ENCODE peak calls at places on chromosomes 13 and 19, in seven cellular contexts. D, G, I, V, E, K and C are unnamed samples. For H3K4me1, the result is how much of the 10 kb centered on the place peaks cover.

GRCh38 chr13:96946709-96947311 is 47.5 kb downstream of the OXGR1 start:
- DNase-seq in D (no peak), G (no peak), I (peak), V (peak), E (no peak), K (no peak), C (no peak)

GRCh38 chr13:76643596-76643995 is 242.6 kb downstream of the KCTD12 start:
- DNase-seq in D (no peak), G (no peak), I (no peak), V (no peak), E (no peak), K (no peak), C (no peak)

GRCh38 chr13:33911521-33911920 is 93.6 kb downstream of the RFC3 start:
- DNase-seq in D (no peak), G (no peak), I (no peak), V (no peak), E (no peak), K (no peak), C (no peak)

GRCh38 chr13:99985886-99986527 is 4.4 kb downstream of the ZIC2 start:
- DNase-seq in D (no peak), G (no peak), I (no peak), V (no peak), E (peak), K (no peak), C (no peak)

GRCh38 chr19:6074709-6075403 is 35.4 kb downstream of the RFX2 start:
- DNase-seq in D (no peak), G (no peak), I (no peak), V (no peak), E (no peak), K (no peak), C (no peak)

GRCh38 chr13:94143624-94144350 is 335.7 kb downstream of the DCT start:
- DNase-seq in D (no peak), G (no peak), I (peak), V (no peak), E (no peak), K (no peak), C (no peak)

GRCh38 chr19:33580026-33580644 is 41.6 kb upstream of the CHST8 start:
- DNase-seq in D (no peak), G (no peak), I (no peak), V (peak), E (no peak), K (no peak), C (no peak)

GRCh38 chr19:44430956-44431355 is 17.3 kb downstream of the ZNF229 start:
- DNase-seq in D (no peak), G (no peak), I (no peak), V (no peak), E (no peak), K (no peak), C (no peak)

GRCh38 chr19:11187409-11187808 is 9.9 kb downstream of the KANK2 start:
- DNase-seq in D (no peak), G (no peak), I (no peak), V (no peak), E (no peak), K (no peak), C (no peak)

GRCh38 chr13:111508902-111509509 is 188.6 kb downstream of the TEX29 start:
- DNase-seq in D (no peak), G (no peak), I (no peak), V (no peak), E (no peak), K (no peak), C (no peak)
- H3K4me1 ChIP-seq in D (under half), G (under half), I (under half), V (under half), E (under half), K (under half), C (under half)

DNA sequence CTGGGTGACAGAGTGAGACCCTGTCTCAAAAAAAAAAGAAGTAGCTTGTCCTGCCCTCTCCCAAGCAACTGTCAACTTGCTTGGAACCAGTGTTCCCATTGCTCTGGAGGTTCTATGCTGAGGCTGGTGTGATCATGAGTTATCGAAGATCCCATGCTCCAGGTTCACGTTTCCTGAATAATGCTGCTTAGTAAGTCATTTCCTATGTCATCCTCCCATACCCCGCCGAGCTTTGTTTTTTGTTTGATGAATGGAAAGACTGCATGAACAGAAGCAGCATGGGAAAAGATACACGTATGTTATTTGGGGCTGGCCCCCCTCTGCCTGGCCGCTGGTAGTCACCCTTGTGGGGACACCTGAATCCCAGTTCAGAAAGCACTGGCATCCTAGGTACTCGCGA is 11.3 kb downstream of the SLC25A42 start:
- DNase-seq in D (no peak), G (no peak), I (no peak), V (no peak), E (no peak), K (no peak), C (no peak)
- TF ChIP-seq REST in D (no peak), G (no peak), I (no peak), V (no peak), E (no peak), K (no peak), C (no peak)

GRCh38 chr19:7652061-7652641 is 15.2 kb downstream of the STXBP2 start:
- DNase-seq in D (peak), G (peak), I (peak), V (peak), E (peak), K (peak), C (peak)
- TF ChIP-seq POLR2AphosphoS5 in D (no peak), G (no peak), I (no peak), V (no peak), E (no peak), K (no peak), C (no peak)

GRCh38 chr13:50125556-50126377 is 110.5 kb downstream of the KCNRG start:
- DNase-seq in D (peak), G (peak), I (peak), V (peak), E (peak), K (no peak), C (no peak)

GRCh38 chr13:50127726-50128291 is 112.6 kb downstream of the KCNRG start:
- DNase-seq in D (no peak), G (no peak), I (peak), V (no peak), E (no peak), K (no peak), C (no peak)

GRCh38 chr13:50125306-50125555 is 110.0 kb downstream of the KCNRG start:
- DNase-seq in D (no peak), G (no peak), I (no peak), V (no peak), E (no peak), K (no peak), C (no peak)

GRCh38 chr13:50127017-50127725 is 111.9 kb downstream of the KCNRG start:
- DNase-seq in D (no peak), G (no peak), I (peak), V (no peak), E (no peak), K (no peak), C (no peak)

GRCh38 chr13:50126378-50127016 is 111.3 kb downstream of the KCNRG start:
- DNase-seq in D (no peak), G (no peak), I (peak), V (peak), E (no peak), K (no peak), C (no peak)
- H3K4me1 ChIP-seq in D (under half), G (under half), I (half or more), V (under half), E (under half), K (under half), C (under half)

DNA sequence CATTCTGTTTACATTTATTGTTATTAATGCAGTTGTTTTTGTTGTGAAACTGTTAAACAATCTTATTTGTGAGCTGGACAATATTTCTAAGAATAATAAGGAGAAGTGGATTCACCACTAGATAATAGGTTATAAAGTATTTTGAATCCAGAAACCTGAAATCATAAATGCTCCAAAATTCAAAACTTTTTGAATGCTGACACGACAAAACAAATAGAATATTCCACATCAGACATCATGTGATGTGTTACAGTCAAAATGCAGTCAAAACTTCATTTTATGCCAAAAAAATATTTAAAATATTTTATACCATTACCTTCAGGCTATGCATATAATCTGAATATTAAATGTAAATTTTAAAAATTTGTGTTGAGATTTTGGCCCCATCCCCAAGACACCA is 1321.4 kb downstream of the SLITRK1 start:
- DNase-seq in D (no peak), G (no peak), I (no peak), V (no peak), E (no peak), K (no peak), C (no peak)
- TF ChIP-seq REST in D (no peak), G (no peak), I (no peak), V (no peak), E (no peak), K (no peak), C (no peak)

GRCh38 chr13:44311011-44311481 is 62.6 kb upstream of the SERP2 start:
- DNase-seq in D (no peak), G (no peak), I (no peak), V (no peak), E (no peak), K (no peak), C (no peak)
- TF ChIP-seq POLR2AphosphoS5 in D (no peak), G (no peak), I (no peak), V (no peak), E (peak), K (no peak), C (no peak)

GRCh38 chr13:48530833-48531232 is 2.0 kb downstream of the RCBTB2 start:
- DNase-seq in D (no peak), G (no peak), I (no peak), V (no peak), E (no peak), K (peak), C (no peak)

GRCh38 chr13:48532473-48533206 is at the start of gene RCBTB2:
- DNase-seq in D (peak), G (peak), I (peak), V (peak), E (peak), K (peak), C (peak)

GRCh38 chr13:48533207-48533499 is 273 bp upstream of the RCBTB2 start:
- DNase-seq in D (no peak), G (no peak), I (no peak), V (no peak), E (no peak), K (no peak), C (no peak)

GRCh38 chr13:48531416-48532145 is 1.3 kb downstream of the RCBTB2 start:
- DNase-seq in D (no peak), G (no peak), I (no peak), V (peak), E (no peak), K (peak), C (no peak)

GRCh38 chr13:48532146-48532472 is 771 bp downstream of the RCBTB2 start:
- DNase-seq in D (no peak), G (no peak), I (no peak), V (no peak), E (no peak), K (peak), C (no peak)
- H3K4me1 ChIP-seq in D (under half), G (under half), I (under half), V (under half), E (under half), K (under half), C (under half)

GRCh38 chr13:21077360-21078353 is 16.3 kb upstream of the LATS2 start:
- DNase-seq in D (no peak), G (no peak), I (no peak), V (no peak), E (no peak), K (no peak), C (no peak)

GRCh38 chr13:21074601-21075302 is 13.4 kb upstream of the LATS2 start:
- DNase-seq in D (no peak), G (no peak), I (no peak), V (no peak), E (no peak), K (no peak), C (no peak)

GRCh38 chr13:21075303-21076264 is 14.2 kb upstream of the LATS2 start:
- DNase-seq in D (no peak), G (no peak), I (peak), V (no peak), E (peak), K (no peak), C (no peak)

GRCh38 chr13:21078501-21078900 is 17.1 kb upstream of the LATS2 start:
- DNase-seq in D (no peak), G (no peak), I (no peak), V (no peak), E (no peak), K (no peak), C (no peak)

GRCh38 chr13:21076265-21076653 is 14.9 kb upstream of the LATS2 start:
- DNase-seq in D (no peak), G (no peak), I (peak), V (no peak), E (no peak), K (no peak), C (no peak)
- TF ChIP-seq REST in D (no peak), G (no peak), I (no peak), V (no peak), E (no peak), K (no peak), C (no peak)

GRCh38 chr19:13024958-13025653 is 29.8 kb downstream of the NFIX start:
- DNase-seq in D (no peak), G (no peak), I (peak), V (no peak), E (no peak), K (no peak), C (no peak)
- TF ChIP-seq POLR2AphosphoS5 in D (no peak), G (no peak), I (no peak), V (no peak), E (no peak), K (no peak), C (no peak)

GRCh38 chr13:52393572-52394357 is 12.2 kb downstream of the THSD1 start:
- DNase-seq in D (no peak), G (no peak), I (no peak), V (no peak), E (no peak), K (no peak), C (no peak)

GRCh38 chr13:52399708-52400107 is 6.3 kb downstream of the THSD1 start:
- DNase-seq in D (no peak), G (no peak), I (peak), V (peak), E (no peak), K (no peak), C (no peak)

GRCh38 chr13:52399037-52399436 is 6.9 kb downstream of the THSD1 start:
- DNase-seq in D (no peak), G (no peak), I (no peak), V (no peak), E (no peak), K (no peak), C (no peak)

DNA sequence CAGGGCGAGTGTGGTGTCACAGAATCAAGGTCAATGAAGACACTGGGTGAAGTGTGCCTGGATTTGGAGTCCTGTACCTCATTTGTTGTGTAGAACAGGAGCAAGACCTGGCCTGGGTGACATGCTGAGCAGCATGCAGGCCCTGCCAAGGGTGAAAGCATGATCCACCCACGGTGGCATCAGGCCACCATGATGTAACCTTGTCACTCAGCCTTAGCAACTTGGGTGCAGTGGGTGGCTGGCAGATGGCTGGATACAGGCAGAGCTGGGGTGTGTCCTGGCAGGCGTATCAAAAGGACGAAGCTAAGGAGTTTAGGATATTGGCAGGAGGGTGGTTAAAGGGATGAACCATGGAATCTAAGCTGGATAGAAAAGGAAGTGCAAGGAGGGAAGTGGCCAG is 10.3 kb downstream of the THSD1 start:
- DNase-seq in D (no peak), G (no peak), I (no peak), V (no peak), E (no peak), K (no peak), C (no peak)
- H3K4me1 ChIP-seq in D (under half), G (under half), I (under half), V (under half), E (under half), K (under half), C (under half)